ENCODE peak calls at places on chromosome 21, in six cellular contexts. K, P, O, W, H and N are unnamed samples.

GRCh38 chr21:33025106-33025470 is 647 bp upstream of the OLIG2 start:
- DNase-seq in K (no peak), W (no peak), P (no peak), O (no peak), H (no peak), N (no peak)

GRCh38 chr21:28605138-28605537 is 387.5 kb downstream of the LTN1 start:
- DNase-seq in H (no peak), O (no peak), W (no peak), K (no peak), P (no peak), N (no peak)

GRCh38 chr21:42317341-42317741 is 2.1 kb upstream of the TFF3 start:
- DNase-seq in K (no peak), H (no peak), O (no peak), P (no peak), W (no peak), N (no peak)

GRCh38 chr21:23488245-23488644 is 2119.0 kb downstream of the MRPL39 start:
- DNase-seq in O (no peak), P (no peak), K (no peak), W (no peak), H (no peak), N (no peak)

GRCh38 chr21:15282666-15283065 is 217.9 kb upstream of the NRIP1 start:
- DNase-seq in O (no peak), K (no peak), W (no peak), P (peak; percentile 14), H (no peak), N (no peak)

GRCh38 chr21:41137401-41137800 is 30.6 kb upstream of the BACE2 start:
- DNase-seq in H (no peak), W (no peak), O (no peak), K (no peak), P (no peak), N (no peak)

GRCh38 chr21:34844033-34844923 is 175.5 kb downstream of the CLIC6 start:
- DNase-seq in O (peak; percentile 58), P (no peak), H (peak; percentile 78), W (no peak), K (peak; percentile 34), N (no peak)

GRCh38 chr21:43369124-43369523 is 57.8 kb downstream of the SIK1 start:
- DNase-seq in H (peak; percentile 54), O (peak; percentile 95), W (peak; percentile 42), K (peak; percentile 4), P (peak; percentile 35), N (no peak)

GRCh38 chr21:42878678-42878992 is 704 bp downstream of the WDR4 start:
- DNase-seq in P (no peak), H (no peak), W (no peak), O (no peak), K (no peak), N (no peak)

GRCh38 chr21:16308269-16308668 is 578.5 kb downstream of the USP25 start:
- DNase-seq in H (no peak), O (peak; percentile 58), W (no peak), P (peak; percentile 73), K (no peak), N (no peak)

GRCh38 chr21:31284797-31285397 is 59.2 kb downstream of the TIAM1 start:
- DNase-seq in P (peak; percentile 39), O (peak; percentile 44), H (no peak), W (no peak), K (no peak), N (no peak)

GRCh38 chr21:29888437-29888836 is 51.4 kb downstream of the GRIK1 start:
- DNase-seq in O (peak; percentile 1), H (no peak), K (no peak), P (no peak), W (no peak), N (no peak)

GRCh38 chr21:28781602-28782274 is 210.9 kb downstream of the LTN1 start:
- DNase-seq in O (peak; percentile 61), K (no peak), P (no peak), H (no peak), W (no peak), N (no peak)

GRCh38 chr21:35178812-35179211 is 129.7 kb upstream of the RUNX1 start:
- DNase-seq in P (peak; percentile 56), K (no peak), W (no peak), H (no peak), O (peak; percentile 73), N (no peak)

DNA sequence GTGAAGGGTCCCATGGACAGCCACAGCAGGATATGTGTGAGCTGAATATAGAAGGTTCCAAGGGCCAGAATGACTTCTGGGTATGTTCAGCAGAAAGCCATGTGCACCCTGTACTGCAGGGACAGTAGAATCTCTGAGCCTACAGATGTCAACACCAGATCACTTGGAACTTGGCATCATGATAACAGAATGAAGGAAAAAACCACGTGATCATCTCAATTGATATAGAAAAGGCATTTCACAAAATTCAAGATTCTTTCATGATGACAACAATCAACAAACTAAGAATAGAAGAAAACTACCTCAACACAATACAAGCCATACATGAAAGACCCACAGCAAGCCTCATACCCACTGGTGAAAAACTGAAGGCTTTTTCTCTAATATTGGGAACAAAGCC is 885 bp upstream of the KRTAP12-2 start:
- DNase-seq in P (no peak), O (no peak), W (no peak), H (no peak), K (no peak), N (no peak)
- H3K9me3 ChIP-seq in P (peaks cover 4% of the 10 kb centered on the region), O (no peaks in the 10 kb centered on the region), W (peaks cover 14% of the 10 kb centered on the region), H (no peaks in the 10 kb centered on the region), K (peaks cover 6% of the 10 kb centered on the region), N (no peaks in the 10 kb centered on the region)

GRCh38 chr21:20086508-20086907 is 911.7 kb upstream of the NCAM2 start:
- DNase-seq in P (no peak), O (no peak), K (no peak), H (no peak), W (no peak), N (no peak)

GRCh38 chr21:20083925-20084324 is 914.3 kb upstream of the NCAM2 start:
- DNase-seq in H (no peak), P (no peak), W (no peak), O (no peak), K (no peak), N (no peak)

DNA sequence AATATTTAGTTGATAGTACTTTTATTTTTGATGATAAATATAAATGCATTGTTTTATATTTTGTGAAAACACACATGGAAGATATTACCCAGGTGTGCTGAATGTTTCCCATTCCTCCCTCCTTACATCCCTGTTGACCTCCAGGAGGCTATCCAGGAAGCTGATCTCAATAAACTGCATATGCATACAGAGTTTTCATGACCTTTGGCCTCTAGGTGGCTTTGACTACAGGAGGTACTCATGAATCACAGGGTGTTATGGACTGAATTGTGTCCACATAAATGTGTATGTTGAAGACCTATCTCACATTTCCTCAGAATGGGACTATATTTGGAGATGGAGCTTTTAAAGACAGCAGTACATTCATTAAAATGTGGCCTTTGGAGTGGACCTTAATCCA is 914.9 kb upstream of the NCAM2 start:
- DNase-seq in O (no peak), P (no peak), W (no peak), H (no peak), K (no peak), N (no peak)
- H3K9me3 ChIP-seq in O (peaks cover under 1% of the 10 kb centered on the region), P (peaks cover 4% of the 10 kb centered on the region), W (no peaks in the 10 kb centered on the region), H (no peaks in the 10 kb centered on the region), K (no peaks in the 10 kb centered on the region), N (peaks cover 2% of the 10 kb centered on the region)

DNA sequence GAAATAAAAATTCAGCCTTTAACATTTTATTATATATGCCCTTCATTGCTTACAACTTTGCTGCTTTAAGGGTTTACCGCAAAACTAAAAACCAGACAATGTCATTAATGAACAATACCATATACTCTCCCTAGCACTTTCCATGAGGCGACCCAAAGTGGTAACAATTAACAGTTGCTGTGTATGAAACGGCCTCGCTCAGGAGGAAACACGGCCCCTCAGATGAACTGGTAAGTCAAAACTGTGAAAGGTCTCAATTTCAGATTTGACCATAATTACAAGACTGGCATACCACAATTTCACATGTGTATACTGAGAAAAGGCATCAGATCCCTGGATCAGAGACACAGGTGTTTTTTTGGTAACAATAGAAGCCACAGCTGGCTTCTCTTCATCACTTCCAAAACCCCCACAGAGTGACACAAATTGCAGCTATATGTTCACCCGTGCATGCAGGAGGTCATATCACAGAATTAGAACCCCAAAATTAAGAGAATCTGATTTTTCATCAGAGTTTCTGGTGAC is 611.9 kb upstream of the ADAMTS5 start:
- DNase-seq in P (no peak), K (no peak), O (no peak), W (no peak), H (no peak), N (no peak)
- H3K9me3 ChIP-seq in P (no peaks in the 10 kb centered on the region), K (no peaks in the 10 kb centered on the region), O (no peaks in the 10 kb centered on the region), W (no peaks in the 10 kb centered on the region), H (no peaks in the 10 kb centered on the region), N (no peaks in the 10 kb centered on the region)

GRCh38 chr21:38878394-38879179 is 72.9 kb downstream of the ETS2 start:
- DNase-seq in O (peak; percentile 47), H (no peak), K (no peak), P (no peak), W (no peak), N (no peak)
- H3K9me3 ChIP-seq in O (peaks cover 4% of the 10 kb centered on the region), H (peaks cover 8% of the 10 kb centered on the region), K (peaks cover 4% of the 10 kb centered on the region), P (no peaks in the 10 kb centered on the region), W (peaks cover 2% of the 10 kb centered on the region), N (no peaks in the 10 kb centered on the region)